ENCODE peak calls at places on chromosomes 13 and 19, in seven cellular contexts. One of them, this sample, is unnamed.

GRCh38 chr13:104571161-104571889 is 1505.1 kb upstream of the SLC10A2 start:
- DNase-seq in mucosa of descending colon: no peak
- DNase-seq in mesothelial cell of epicardium: peak
- DNase-seq in tibial nerve: peak
- DNase-seq in HT-29: peak
- DNase-seq in head of caudate nucleus: peak
- DNase-seq in neural crest cell: peak
- DNase-seq in this sample: peak

GRCh38 chr19:7992575-7992974 is 12.9 kb downstream of the ELAVL1 start:
- DNase-seq in mucosa of descending colon: no peak
- DNase-seq in mesothelial cell of epicardium: no peak
- DNase-seq in tibial nerve: no peak
- DNase-seq in HT-29: no peak
- DNase-seq in head of caudate nucleus: no peak
- DNase-seq in neural crest cell: no peak
- DNase-seq in this sample: no peak

GRCh38 chr19:14381689-14382474 is 638 bp downstream of the ADGRE5 start:
- DNase-seq in mucosa of descending colon: peak
- DNase-seq in mesothelial cell of epicardium: no peak
- DNase-seq in tibial nerve: no peak
- DNase-seq in HT-29: peak
- DNase-seq in head of caudate nucleus: no peak
- DNase-seq in neural crest cell: no peak
- DNase-seq in this sample: peak

GRCh38 chr13:46796129-46796514 is 839 bp downstream of the ESD start:
- DNase-seq in mucosa of descending colon: no peak
- DNase-seq in mesothelial cell of epicardium: no peak
- DNase-seq in tibial nerve: no peak
- DNase-seq in HT-29: peak
- DNase-seq in head of caudate nucleus: no peak
- DNase-seq in neural crest cell: no peak
- DNase-seq in this sample: no peak

GRCh38 chr19:51810228-51810627 is 15.3 kb downstream of the FPR3 start:
- DNase-seq in mucosa of descending colon: no peak
- DNase-seq in mesothelial cell of epicardium: no peak
- DNase-seq in tibial nerve: no peak
- DNase-seq in HT-29: peak
- DNase-seq in head of caudate nucleus: no peak
- DNase-seq in neural crest cell: no peak
- DNase-seq in this sample: no peak

GRCh38 chr19:6521718-6522646 is 8.8 kb upstream of the TNFSF9 start:
- DNase-seq in mucosa of descending colon: peak
- DNase-seq in mesothelial cell of epicardium: no peak
- DNase-seq in tibial nerve: no peak
- DNase-seq in HT-29: no peak
- DNase-seq in head of caudate nucleus: no peak
- DNase-seq in neural crest cell: no peak
- DNase-seq in this sample: no peak

GRCh38 chr13:107534548-107534947 is 680.8 kb downstream of the LIG4 start:
- DNase-seq in mucosa of descending colon: no peak
- DNase-seq in mesothelial cell of epicardium: no peak
- DNase-seq in tibial nerve: no peak
- DNase-seq in HT-29: no peak
- DNase-seq in head of caudate nucleus: no peak
- DNase-seq in neural crest cell: no peak
- DNase-seq in this sample: no peak

GRCh38 chr19:5103061-5103701 is 134.3 kb downstream of the KDM4B start:
- DNase-seq in mucosa of descending colon: no peak
- DNase-seq in mesothelial cell of epicardium: no peak
- DNase-seq in tibial nerve: peak
- DNase-seq in HT-29: no peak
- DNase-seq in head of caudate nucleus: peak
- DNase-seq in neural crest cell: no peak
- DNase-seq in this sample: no peak

GRCh38 chr13:28489536-28489935 is 5.4 kb downstream of the FLT1 start:
- DNase-seq in mucosa of descending colon: no peak
- DNase-seq in mesothelial cell of epicardium: no peak
- DNase-seq in tibial nerve: no peak
- DNase-seq in HT-29: no peak
- DNase-seq in head of caudate nucleus: no peak
- DNase-seq in neural crest cell: no peak
- DNase-seq in this sample: no peak

GRCh38 chr13:76586842-76587241 is 299.4 kb downstream of the KCTD12 start:
- DNase-seq in mucosa of descending colon: no peak
- DNase-seq in mesothelial cell of epicardium: no peak
- DNase-seq in tibial nerve: no peak
- DNase-seq in HT-29: no peak
- DNase-seq in head of caudate nucleus: no peak
- DNase-seq in neural crest cell: no peak
- DNase-seq in this sample: no peak

GRCh38 chr19:38580080-38580479 is 37.7 kb downstream of the MAP4K1 start:
- DNase-seq in mucosa of descending colon: no peak
- DNase-seq in mesothelial cell of epicardium: no peak
- DNase-seq in tibial nerve: no peak
- DNase-seq in HT-29: no peak
- DNase-seq in head of caudate nucleus: no peak
- DNase-seq in neural crest cell: no peak
- DNase-seq in this sample: no peak

GRCh38 chr13:52848455-52849190 is at the start of gene PCDH8:
- DNase-seq in mucosa of descending colon: no peak
- DNase-seq in mesothelial cell of epicardium: no peak
- DNase-seq in tibial nerve: no peak
- DNase-seq in HT-29: no peak
- DNase-seq in head of caudate nucleus: peak
- DNase-seq in neural crest cell: peak
- DNase-seq in this sample: no peak

GRCh38 chr19:52734340-52734892 is 428 bp downstream of the ZNF611 start:
- DNase-seq in mucosa of descending colon: no peak
- DNase-seq in mesothelial cell of epicardium: no peak
- DNase-seq in tibial nerve: no peak
- DNase-seq in HT-29: no peak
- DNase-seq in head of caudate nucleus: peak
- DNase-seq in neural crest cell: peak
- DNase-seq in this sample: peak

GRCh38 chr19:14786421-14786851 is 8.1 kb upstream of the ADGRE2 start:
- DNase-seq in mucosa of descending colon: peak
- DNase-seq in mesothelial cell of epicardium: no peak
- DNase-seq in tibial nerve: no peak
- DNase-seq in HT-29: no peak
- DNase-seq in head of caudate nucleus: no peak
- DNase-seq in neural crest cell: peak
- DNase-seq in this sample: no peak

GRCh38 chr13:73879346-73880020 is 254.7 kb downstream of the KLF12 start:
- DNase-seq in mucosa of descending colon: no peak
- DNase-seq in mesothelial cell of epicardium: no peak
- DNase-seq in tibial nerve: no peak
- DNase-seq in HT-29: no peak
- DNase-seq in head of caudate nucleus: no peak
- DNase-seq in neural crest cell: no peak
- DNase-seq in this sample: no peak

GRCh38 chr13:32115069-32115468 is 83.5 kb downstream of the FRY start:
- DNase-seq in mucosa of descending colon: no peak
- DNase-seq in mesothelial cell of epicardium: no peak
- DNase-seq in tibial nerve: no peak
- DNase-seq in HT-29: no peak
- DNase-seq in head of caudate nucleus: no peak
- DNase-seq in neural crest cell: no peak
- DNase-seq in this sample: no peak

GRCh38 chr19:38056646-38057045 is 149.6 kb downstream of the SIPA1L3 start:
- DNase-seq in mucosa of descending colon: no peak
- DNase-seq in mesothelial cell of epicardium: no peak
- DNase-seq in tibial nerve: no peak
- DNase-seq in HT-29: no peak
- DNase-seq in head of caudate nucleus: no peak
- DNase-seq in neural crest cell: no peak
- DNase-seq in this sample: no peak

GRCh38 chr13:31807090-31807541 is 67.8 kb downstream of the RXFP2 start:
- DNase-seq in mucosa of descending colon: no peak
- DNase-seq in mesothelial cell of epicardium: no peak
- DNase-seq in tibial nerve: no peak
- DNase-seq in HT-29: no peak
- DNase-seq in head of caudate nucleus: no peak
- DNase-seq in neural crest cell: no peak
- DNase-seq in this sample: no peak

GRCh38 chr13:49836516-49836915 is 44.0 kb upstream of the KPNA3 start:
- DNase-seq in mucosa of descending colon: no peak
- DNase-seq in mesothelial cell of epicardium: no peak
- DNase-seq in tibial nerve: no peak
- DNase-seq in HT-29: no peak
- DNase-seq in head of caudate nucleus: no peak
- DNase-seq in neural crest cell: no peak
- DNase-seq in this sample: no peak

GRCh38 chr19:35027851-35028599 is 2.2 kb upstream of the SCN1B start:
- DNase-seq in mucosa of descending colon: no peak
- DNase-seq in mesothelial cell of epicardium: no peak
- DNase-seq in tibial nerve: no peak
- DNase-seq in HT-29: no peak
- DNase-seq in head of caudate nucleus: no peak
- DNase-seq in neural crest cell: no peak
- DNase-seq in this sample: no peak

GRCh38 chr19:49567722-49568454 is 12.5 kb downstream of the NOSIP start:
- DNase-seq in mucosa of descending colon: peak
- DNase-seq in mesothelial cell of epicardium: no peak
- DNase-seq in tibial nerve: no peak
- DNase-seq in HT-29: no peak
- DNase-seq in head of caudate nucleus: no peak
- DNase-seq in neural crest cell: no peak
- DNase-seq in this sample: no peak

GRCh38 chr19:5307655-5308054 is 33.0 kb downstream of the PTPRS start:
- DNase-seq in mucosa of descending colon: no peak
- DNase-seq in mesothelial cell of epicardium: no peak
- DNase-seq in tibial nerve: no peak
- DNase-seq in HT-29: no peak
- DNase-seq in head of caudate nucleus: no peak
- DNase-seq in neural crest cell: no peak
- DNase-seq in this sample: no peak

GRCh38 chr13:46753137-46753536 is 43.8 kb downstream of the ESD start:
- DNase-seq in mucosa of descending colon: no peak
- DNase-seq in mesothelial cell of epicardium: no peak
- DNase-seq in tibial nerve: no peak
- DNase-seq in HT-29: peak
- DNase-seq in head of caudate nucleus: no peak
- DNase-seq in neural crest cell: no peak
- DNase-seq in this sample: no peak

GRCh38 chr19:42091300-42092266 is 15.6 kb downstream of the ZNF574 start:
- DNase-seq in mucosa of descending colon: peak
- DNase-seq in mesothelial cell of epicardium: no peak
- DNase-seq in tibial nerve: no peak
- DNase-seq in HT-29: peak
- DNase-seq in head of caudate nucleus: no peak
- DNase-seq in neural crest cell: no peak
- DNase-seq in this sample: no peak

GRCh38 chr13:51585696-51586095 is 1.4 kb downstream of the WDFY2 start:
- DNase-seq in mucosa of descending colon: no peak
- DNase-seq in mesothelial cell of epicardium: no peak
- DNase-seq in tibial nerve: no peak
- DNase-seq in HT-29: no peak
- DNase-seq in head of caudate nucleus: no peak
- DNase-seq in neural crest cell: no peak
- DNase-seq in this sample: no peak

GRCh38 chr13:94362411-94362909 is 117.0 kb downstream of the DCT start:
- DNase-seq in mucosa of descending colon: no peak
- DNase-seq in mesothelial cell of epicardium: no peak
- DNase-seq in tibial nerve: no peak
- DNase-seq in HT-29: peak
- DNase-seq in head of caudate nucleus: peak
- DNase-seq in neural crest cell: peak
- DNase-seq in this sample: peak

GRCh38 chr13:101053694-101054093 is 362.6 kb downstream of the NALCN start:
- DNase-seq in mucosa of descending colon: no peak
- DNase-seq in mesothelial cell of epicardium: no peak
- DNase-seq in tibial nerve: no peak
- DNase-seq in HT-29: no peak
- DNase-seq in head of caudate nucleus: no peak
- DNase-seq in neural crest cell: no peak
- DNase-seq in this sample: no peak

GRCh38 chr13:102333320-102334181 is 68.3 kb downstream of the FGF14 start:
- DNase-seq in mucosa of descending colon: no peak
- DNase-seq in mesothelial cell of epicardium: no peak
- DNase-seq in tibial nerve: no peak
- DNase-seq in HT-29: no peak
- DNase-seq in head of caudate nucleus: no peak
- DNase-seq in neural crest cell: no peak
- DNase-seq in this sample: no peak

GRCh38 chr13:36919833-36920611 is at the start of gene SMAD9:
- DNase-seq in mucosa of descending colon: peak
- DNase-seq in mesothelial cell of epicardium: peak
- DNase-seq in tibial nerve: peak
- DNase-seq in HT-29: no peak
- DNase-seq in head of caudate nucleus: peak
- DNase-seq in neural crest cell: peak
- DNase-seq in this sample: peak

GRCh38 chr19:8192227-8192820 is 16.8 kb upstream of the CERS4 start:
- DNase-seq in mucosa of descending colon: no peak
- DNase-seq in mesothelial cell of epicardium: no peak
- DNase-seq in tibial nerve: no peak
- DNase-seq in HT-29: no peak
- DNase-seq in head of caudate nucleus: no peak
- DNase-seq in neural crest cell: no peak
- DNase-seq in this sample: no peak

GRCh38 chr19:47157455-47158321 is 27.1 kb downstream of the SAE1 start:
- DNase-seq in mucosa of descending colon: peak
- DNase-seq in mesothelial cell of epicardium: no peak
- DNase-seq in tibial nerve: no peak
- DNase-seq in HT-29: peak
- DNase-seq in head of caudate nucleus: no peak
- DNase-seq in neural crest cell: peak
- DNase-seq in this sample: no peak

GRCh38 chr13:113086031-113086750 is 19.4 kb upstream of the F7 start:
- DNase-seq in mucosa of descending colon: no peak
- DNase-seq in mesothelial cell of epicardium: no peak
- DNase-seq in tibial nerve: no peak
- DNase-seq in HT-29: no peak
- DNase-seq in head of caudate nucleus: no peak
- DNase-seq in neural crest cell: no peak
- DNase-seq in this sample: no peak

GRCh38 chr19:38837656-38838121 is 6.1 kb upstream of the ECH1 start:
- DNase-seq in mucosa of descending colon: no peak
- DNase-seq in mesothelial cell of epicardium: no peak
- DNase-seq in tibial nerve: no peak
- DNase-seq in HT-29: no peak
- DNase-seq in head of caudate nucleus: no peak
- DNase-seq in neural crest cell: no peak
- DNase-seq in this sample: no peak

GRCh38 chr19:1690570-1691307 is 38.3 kb upstream of the TCF3 start:
- DNase-seq in mucosa of descending colon: peak
- DNase-seq in mesothelial cell of epicardium: no peak
- DNase-seq in tibial nerve: no peak
- DNase-seq in HT-29: peak
- DNase-seq in head of caudate nucleus: no peak
- DNase-seq in neural crest cell: peak
- DNase-seq in this sample: no peak

GRCh38 chr13:77034883-77035282 is 7.9 kb upstream of the FBXL3 start:
- DNase-seq in mucosa of descending colon: no peak
- DNase-seq in mesothelial cell of epicardium: no peak
- DNase-seq in tibial nerve: no peak
- DNase-seq in HT-29: no peak
- DNase-seq in head of caudate nucleus: no peak
- DNase-seq in neural crest cell: no peak
- DNase-seq in this sample: no peak